ENCODE peak calls at places on chromosomes 13 and 19, in nine cellular contexts. Z, J, C, A, P, G, F, Y and U are unnamed samples.

GRCh38 chr19:33064778-33065550 is at the start of gene RHPN2:
- DNase-seq in Z (peak; percentile 33), J (no peak), C (peak; percentile 82), A (peak; percentile 65), P (peak; percentile 37), G (peak; percentile 93), F (peak; percentile 81), Y (no peak), U (peak; percentile 78)

GRCh38 chr13:48437381-48437780 is 24.5 kb upstream of the LPAR6 start:
- DNase-seq in Z (peak; percentile 83), J (no peak), C (peak; percentile 90), A (peak; percentile 65), P (no peak), G (no peak), F (no peak), Y (peak; percentile 42), U (peak; percentile 44)

GRCh38 chr13:113836917-113837553 is 26.8 kb downstream of the GAS6 start:
- DNase-seq in Z (peak; percentile 80), J (no peak), C (peak; percentile 77), A (peak; percentile 94), P (no peak), G (peak; percentile 64), F (no peak), Y (no peak), U (peak; percentile 95)

GRCh38 chr13:20190481-20191310 is 2.0 kb downstream of the GJB2 start:
- DNase-seq in Z (no peak), J (no peak), C (peak; percentile 75), A (peak; percentile 70), P (no peak), G (no peak), F (no peak), Y (no peak), U (peak; percentile 77)

GRCh38 chr19:35609881-35610353 is 2.6 kb upstream of the HAUS5 start:
- DNase-seq in Z (no peak), J (peak; percentile 23), C (no peak), A (no peak), P (no peak), G (no peak), F (no peak), Y (no peak), U (no peak)

GRCh38 chr13:105991622-105992254 is 543.7 kb downstream of the EFNB2 start:
- DNase-seq in Z (no peak), J (no peak), C (peak; percentile 82), A (peak; percentile 78), P (no peak), G (no peak), F (no peak), Y (peak; percentile 51), U (peak; percentile 99)

GRCh38 chr13:40247845-40248244 is 418.6 kb downstream of the FOXO1 start:
- DNase-seq in Z (no peak), J (no peak), C (peak; percentile 72), A (no peak), P (no peak), G (no peak), F (no peak), Y (no peak), U (peak; percentile 48)

GRCh38 chr13:112113851-112114250 is 46.9 kb downstream of the SOX1 start:
- DNase-seq in Z (no peak), J (no peak), C (no peak), A (no peak), P (no peak), G (no peak), F (no peak), Y (no peak), U (no peak)

GRCh38 chr13:52852444-52852843 is 4.0 kb upstream of the PCDH8 start:
- DNase-seq in Z (no peak), J (no peak), C (no peak), A (no peak), P (no peak), G (no peak), F (no peak), Y (no peak), U (no peak)

GRCh38 chr19:7441468-7442146 is 47.2 kb downstream of the PEX11G start:
- DNase-seq in Z (no peak), J (no peak), C (no peak), A (no peak), P (no peak), G (no peak), F (no peak), Y (no peak), U (no peak)
- TF ChIP-seq CTCF in Z (no peak), J (no peak), C (no peak), A (no peak), P (no peak), G (no peak), F (no peak), Y (no peak), U (no peak)

DNA sequence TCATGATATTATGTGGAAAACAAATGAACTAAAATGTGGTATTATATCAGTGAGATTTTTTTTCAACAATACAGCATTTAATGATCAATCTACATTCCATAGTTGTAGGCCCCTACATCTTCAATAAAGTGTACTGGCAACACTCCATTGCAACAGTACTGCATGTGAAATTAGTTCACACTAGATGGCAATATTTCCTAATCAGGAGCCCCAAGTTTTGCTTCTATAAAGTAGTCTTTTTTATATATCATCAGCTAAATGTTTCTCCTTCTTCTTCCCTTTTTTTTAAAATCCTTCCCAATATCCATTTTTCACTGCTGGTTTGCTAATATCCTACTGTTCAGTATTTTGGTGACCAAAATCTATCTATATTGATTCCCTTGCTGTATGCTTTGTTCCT is 528.3 kb upstream of the ATXN8OS start:
- DNase-seq in Z (no peak), J (no peak), C (no peak), A (peak; percentile 5), P (no peak), G (peak; percentile 40), F (no peak), Y (no peak), U (no peak)
- TF ChIP-seq CTCF in Z (no peak), J (no peak), C (no peak), A (no peak), P (no peak), G (peak; percentile 56), F (peak; percentile 51), Y (peak; percentile 40), U (no peak)

GRCh38 chr19:2282062-2282861 is at the start of gene PEAK3:
- DNase-seq in Z (peak; percentile 81), J (peak; percentile 24), C (peak; percentile 64), A (peak; percentile 50), P (peak; percentile 73), G (no peak), F (peak; percentile 70), Y (no peak), U (no peak)
- TF ChIP-seq CTCF in Z (no peak), J (no peak), C (no peak), A (no peak), P (no peak), G (no peak), F (no peak), Y (no peak), U (no peak)

GRCh38 chr19:34254552-34255432 is at the start of gene GARRE1:
- DNase-seq in Z (peak; percentile 36), J (peak; percentile 79), C (peak; percentile 70), A (no peak), P (peak; percentile 61), G (peak; percentile 75), F (peak; percentile 41), Y (no peak), U (no peak)
- TF ChIP-seq CTCF in Z (no peak), J (no peak), C (no peak), A (no peak), P (no peak), G (no peak), F (no peak), Y (no peak), U (no peak)

GRCh38 chr19:54298357-54299125 is 14.4 kb downstream of the LILRA5 start:
- DNase-seq in Z (no peak), J (no peak), C (no peak), A (no peak), P (no peak), G (no peak), F (no peak), Y (no peak), U (no peak)

GRCh38 chr19:54299126-54299498 is 13.9 kb downstream of the LILRA5 start:
- DNase-seq in Z (no peak), J (no peak), C (no peak), A (no peak), P (no peak), G (no peak), F (no peak), Y (no peak), U (no peak)

GRCh38 chr19:54294539-54294938 is 13.6 kb upstream of the LILRB2 start:
- DNase-seq in Z (no peak), J (no peak), C (no peak), A (no peak), P (no peak), G (no peak), F (no peak), Y (no peak), U (no peak)

GRCh38 chr19:54299515-54299914 is 13.5 kb downstream of the LILRA5 start:
- DNase-seq in Z (no peak), J (no peak), C (no peak), A (no peak), P (no peak), G (no peak), F (no peak), Y (no peak), U (no peak)

DNA sequence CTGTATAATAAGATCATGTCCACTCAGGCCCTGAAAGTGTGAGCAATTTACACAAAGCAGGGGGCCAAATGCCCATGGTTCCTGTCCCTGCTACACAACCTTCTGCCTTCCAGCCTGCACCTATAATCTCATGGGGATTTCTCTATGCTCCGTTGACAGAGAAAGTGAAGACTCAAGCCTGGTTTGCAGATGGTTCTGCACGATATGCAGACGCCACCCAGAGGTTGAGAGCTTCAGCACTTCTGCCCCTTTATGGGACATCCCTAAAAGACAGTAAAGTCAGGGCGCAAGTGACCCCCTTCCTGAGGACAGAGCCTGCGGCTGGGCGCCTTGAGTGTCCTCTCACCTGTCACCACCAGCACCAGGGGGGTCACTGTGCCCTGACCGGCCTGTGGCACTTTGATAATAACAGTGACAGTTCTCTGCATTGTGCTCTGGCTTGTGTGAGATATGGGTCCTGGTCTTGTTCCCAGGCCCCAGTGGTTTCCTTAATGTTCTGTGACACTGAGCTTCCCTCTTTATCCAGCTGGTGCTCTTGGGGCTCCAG is 15.1 kb downstream of the LILRA5 start:
- DNase-seq in Z (no peak), J (no peak), C (no peak), A (no peak), P (no peak), G (no peak), F (no peak), Y (no peak), U (peak; percentile 5)
- TF ChIP-seq CTCF in Z (no peak), J (no peak), C (no peak), A (peak; percentile 3), P (no peak), G (no peak), F (peak; percentile 46), Y (no peak), U (no peak)

GRCh38 chr19:3692141-3693029 is 7.9 kb downstream of the PIP5K1C start:
- DNase-seq in Z (no peak), J (peak; percentile 36), C (no peak), A (no peak), P (peak; percentile 57), G (no peak), F (no peak), Y (no peak), U (peak; percentile 19)
- TF ChIP-seq CTCF in Z (peak; percentile 49), J (peak; percentile 59), C (peak; percentile 56), A (peak; percentile 69), P (peak; percentile 51), G (peak; percentile 39), F (peak; percentile 70), Y (peak; percentile 79), U (peak; percentile 65)